ENCODE peak calls at places on chromosomes 12 and 14, in five cellular contexts. U is CD4-positive, alpha-beta T cell; S is epithelial cell of prostate; Z is body of pancreas; D is heart right ventricle. E is an unnamed sample.
A peak's percentile ranks its signal among the peaks of the same experiment; 100 is the strongest.

GRCh38 chr12:51323317-51323960 is 535 bp downstream of the BIN2 start:
- DNase-seq in U (peak; percentile 55), S (no peak), Z (no peak), D (no peak), E (no peak)

GRCh38 chr12:102484017-102484731 is 3.8 kb upstream of the IGF1 start:
- DNase-seq in U (peak; percentile 41), S (no peak), Z (peak; percentile 62), D (peak; percentile 21), E (peak; percentile 66)

GRCh38 chr12:112303004-112303403 is 79.2 kb downstream of the HECTD4 start:
- DNase-seq in U (no peak), S (peak; percentile 24), Z (no peak), D (no peak), E (peak; percentile 75)

GRCh38 chr12:124045671-124046070 is 72.7 kb downstream of the ZNF664 start:
- DNase-seq in U (no peak), S (no peak), Z (no peak), D (no peak), E (no peak)

GRCh38 chr14:106738075-106738474 is 1211.7 kb downstream of the TMEM121 start:
- DNase-seq in U (no peak), S (no peak), Z (no peak), D (no peak), E (no peak)

GRCh38 chr12:30874455-30875313 is 51.9 kb upstream of the TSPAN11 start:
- DNase-seq in U (no peak), S (no peak), Z (no peak), D (peak; percentile 15), E (no peak)

GRCh38 chr12:96398422-96399080 is 1.7 kb downstream of the CDK17 start:
- DNase-seq in U (no peak), S (no peak), Z (no peak), D (no peak), E (no peak)

GRCh38 chr12:62269464-62270228 is 9.4 kb downstream of the USP15 start:
- DNase-seq in U (no peak), S (no peak), Z (no peak), D (no peak), E (no peak)

GRCh38 chr14:104870368-104871144 is 5.5 kb downstream of the CEP170B start:
- DNase-seq in U (peak; percentile 67), S (no peak), Z (peak; percentile 42), D (peak; percentile 34), E (no peak)

GRCh38 chr12:63978519-63978918 is 134.0 kb downstream of the SRGAP1 start:
- DNase-seq in U (no peak), S (peak; percentile 64), Z (no peak), D (no peak), E (no peak)

GRCh38 chr12:121144416-121144914 is 11.8 kb downstream of the P2RX7 start:
- DNase-seq in U (no peak), S (no peak), Z (peak; percentile 16), D (no peak), E (no peak)

GRCh38 chr14:71169861-71170260 is 262.6 kb downstream of the PCNX1 start:
- DNase-seq in U (no peak), S (no peak), Z (no peak), D (no peak), E (no peak)

GRCh38 chr14:28707814-28708213 is 58.8 kb upstream of the FOXG1 start:
- DNase-seq in U (no peak), S (peak; percentile 5), Z (no peak), D (no peak), E (no peak)

GRCh38 chr14:80136358-80136757 is 74.9 kb downstream of the DIO2 start:
- DNase-seq in U (no peak), S (peak; percentile 86), Z (peak; percentile 86), D (no peak), E (no peak)

GRCh38 chr14:93716410-93717221 is 71.7 kb downstream of the PRIMA1 start:
- DNase-seq in U (no peak), S (no peak), Z (no peak), D (no peak), E (no peak)

GRCh38 chr14:75448209-75448608 is 20.4 kb downstream of the JDP2 start:
- DNase-seq in U (no peak), S (no peak), Z (no peak), D (no peak), E (no peak)

GRCh38 chr14:68951051-68951797 is 27.9 kb downstream of the ACTN1 start:
- DNase-seq in U (no peak), S (peak; percentile 92), Z (peak; percentile 59), D (peak; percentile 74), E (peak; percentile 97)

GRCh38 chr14:78029471-78030372 is 140.5 kb upstream of the NRXN3 start:
- DNase-seq in U (no peak), S (no peak), Z (no peak), D (no peak), E (no peak)

GRCh38 chr12:130685250-130685649 is 30.8 kb downstream of the RIMBP2 start:
- DNase-seq in U (no peak), S (no peak), Z (no peak), D (no peak), E (no peak)

DNA sequence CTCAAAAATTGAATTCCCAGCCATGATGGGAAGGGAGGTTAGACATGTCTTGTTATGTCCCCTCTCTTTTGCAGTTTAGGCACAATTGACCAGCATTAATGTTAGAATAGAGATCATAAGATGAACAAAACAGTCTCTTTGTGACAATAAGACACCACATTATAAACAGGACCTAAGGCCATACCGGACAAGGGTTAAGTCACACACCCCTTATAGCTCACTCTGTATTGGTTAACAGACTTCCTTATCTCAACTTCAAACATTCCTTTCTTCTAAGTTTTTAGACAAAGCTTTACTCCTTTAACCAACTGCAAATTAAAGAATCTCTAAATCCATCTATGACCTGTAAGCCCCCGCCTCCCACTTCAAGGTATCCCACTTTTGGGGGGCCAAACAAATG is 81.1 kb upstream of the CPM start:
- DNase-seq in U (no peak), S (no peak), Z (no peak), D (no peak), E (no peak)
- H3K27ac ChIP-seq in U (no peak overlapping the region), S (no peak overlapping the region), Z (no peak overlapping the region), D (no peak overlapping the region), E (no peak overlapping the region)

GRCh38 chr12:2287151-2287550 is 234.4 kb downstream of the CACNA1C start:
- DNase-seq in U (no peak), S (no peak), Z (no peak), D (no peak), E (no peak)

GRCh38 chr12:2287589-2287988 is 234.8 kb downstream of the CACNA1C start:
- DNase-seq in U (no peak), S (no peak), Z (no peak), D (no peak), E (no peak)

GRCh38 chr12:2285462-2285861 is 232.7 kb downstream of the CACNA1C start:
- DNase-seq in U (no peak), S (no peak), Z (no peak), D (no peak), E (no peak)

GRCh38 chr12:2286051-2286450 is 233.3 kb downstream of the CACNA1C start:
- DNase-seq in U (no peak), S (no peak), Z (no peak), D (no peak), E (no peak)

DNA sequence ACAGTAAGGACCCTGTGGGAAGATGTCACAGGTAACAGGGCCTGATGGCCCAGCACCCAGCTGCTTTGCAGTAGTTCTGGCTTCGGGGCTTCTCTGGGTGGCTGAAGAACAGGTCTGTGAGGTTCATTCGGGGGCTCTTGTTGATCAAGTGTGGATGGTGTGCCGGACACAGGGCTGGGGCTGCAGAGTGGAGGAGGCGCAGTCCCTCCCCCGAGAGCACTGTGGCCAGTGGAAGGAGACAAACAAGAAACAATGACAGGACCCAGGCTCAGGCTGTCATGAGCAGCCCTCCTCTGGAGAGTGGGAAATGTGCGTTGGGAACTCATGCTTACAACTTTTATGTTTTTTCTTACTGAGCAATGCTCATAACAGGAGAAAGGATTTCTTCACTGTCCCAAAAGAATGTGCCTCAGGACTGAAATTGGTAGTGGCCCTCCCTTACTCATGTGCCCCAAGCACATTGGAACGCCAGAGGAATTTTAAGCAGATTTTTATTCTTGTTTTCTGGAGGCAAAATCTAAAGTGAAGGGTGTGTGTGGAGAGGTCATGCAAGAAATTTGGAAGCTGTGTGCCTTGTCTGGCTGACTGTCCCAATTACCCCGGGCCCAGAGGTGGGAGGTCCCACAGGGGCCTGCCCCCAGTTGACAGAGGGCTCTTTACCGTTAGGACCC is 233.8 kb downstream of the CACNA1C start:
- DNase-seq in U (no peak), S (no peak), Z (no peak), D (no peak), E (peak; percentile 50)
- H3K27ac ChIP-seq in U (no peak overlapping the region), S (no peak overlapping the region), Z (no peak overlapping the region), D (peak overlapping the region; percentile 76), E (peak overlapping the region; percentile 52)

GRCh38 chr14:91167380-91167770 is 53.5 kb downstream of the DGLUCY start:
- DNase-seq in U (no peak), S (no peak), Z (peak; percentile 35), D (no peak), E (no peak)
- H3K27ac ChIP-seq in U (no peak overlapping the region), S (no peak overlapping the region), Z (peak overlapping the region; percentile 6), D (peak overlapping the region; percentile 53), E (no peak overlapping the region)

GRCh38 chr14:50719911-50720759 is 52.0 kb upstream of the SAV1 start:
- DNase-seq in U (no peak), S (no peak), Z (no peak), D (no peak), E (no peak)

GRCh38 chr14:50726372-50727107 is 58.4 kb upstream of the SAV1 start:
- DNase-seq in U (no peak), S (peak; percentile 43), Z (no peak), D (no peak), E (no peak)

GRCh38 chr14:50725761-50726160 is 57.7 kb upstream of the SAV1 start:
- DNase-seq in U (no peak), S (no peak), Z (no peak), D (no peak), E (no peak)
- H3K27ac ChIP-seq in U (no peak overlapping the region), S (no peak overlapping the region), Z (no peak overlapping the region), D (no peak overlapping the region), E (no peak overlapping the region)

GRCh38 chr14:90406384-90406798 is 9.6 kb downstream of the CALM1 start:
- DNase-seq in U (no peak), S (no peak), Z (no peak), D (no peak), E (no peak)
- H3K27ac ChIP-seq in U (no peak overlapping the region), S (peak overlapping the region; percentile 17), Z (no peak overlapping the region), D (no peak overlapping the region), E (no peak overlapping the region)

GRCh38 chr12:108679282-108679681 is 45.6 kb upstream of the SELPLG start:
- DNase-seq in U (no peak), S (no peak), Z (no peak), D (no peak), E (no peak)
- H3K27ac ChIP-seq in U (no peak overlapping the region), S (no peak overlapping the region), Z (no peak overlapping the region), D (no peak overlapping the region), E (no peak overlapping the region)

GRCh38 chr12:49200882-49201594 is 12.2 kb upstream of the TUBA1A start:
- DNase-seq in U (no peak), S (no peak), Z (no peak), D (no peak), E (no peak)
- H3K27ac ChIP-seq in U (no peak overlapping the region), S (peak overlapping the region; percentile 36), Z (peak overlapping the region; percentile 54), D (peak overlapping the region; percentile 66), E (peak overlapping the region; percentile 62)

DNA sequence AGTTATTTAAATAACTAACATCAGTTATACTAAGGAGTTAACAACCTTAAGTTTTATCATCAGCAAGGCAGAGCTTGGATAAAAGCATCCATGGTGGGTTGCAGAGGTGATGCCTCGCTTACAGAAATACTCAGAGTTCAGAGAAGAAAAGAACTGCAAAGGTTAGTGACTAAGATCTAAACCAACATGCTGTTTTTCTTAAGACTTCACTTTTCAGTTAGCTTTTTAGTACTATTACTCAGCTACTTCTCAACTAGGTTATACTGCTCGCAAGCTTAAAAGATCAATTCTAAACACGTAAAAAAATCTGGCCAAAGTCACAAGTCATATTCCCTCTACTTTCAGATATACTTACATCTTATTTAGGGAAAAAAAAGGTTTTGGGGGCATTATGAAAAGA is 2.8 kb downstream of the PPP1CC start:
- DNase-seq in U (no peak), S (no peak), Z (no peak), D (no peak), E (no peak)
- H3K27ac ChIP-seq in U (no peak overlapping the region), S (no peak overlapping the region), Z (no peak overlapping the region), D (no peak overlapping the region), E (no peak overlapping the region)

E was measured in SJSA1.